ENCODE peak calls at places on chromosomes 1 and 21, in five cellular contexts. X is tibial artery; L is osteocyte; P is activated CD8-positive, alpha-beta T cell treated with anti-CD3 and anti-CD28 coated beads for 36 hours; Q is GM12864. C is an unnamed sample.
A peak's percentile ranks its signal among the peaks of the same experiment; 100 is the strongest.

GRCh38 chr1:240555524-240555923 is 56.4 kb downstream of the GREM2 start:
- DNase-seq in L (no peak), Q (no peak), P (no peak), X (no peak), C (no peak)

GRCh38 chr1:21927531-21928237 is 9.4 kb downstream of the HSPG2 start:
- DNase-seq in L (no peak), P (no peak), X (peak; percentile 76), Q (no peak), C (no peak)

GRCh38 chr1:19232526-19232851 is 18.8 kb downstream of the EMC1 start:
- DNase-seq in X (no peak), Q (no peak), L (no peak), P (no peak), C (no peak)

GRCh38 chr1:167524651-167525050 is 6.3 kb upstream of the CD247 start:
- DNase-seq in L (peak; percentile 25), X (no peak), Q (no peak), P (no peak), C (no peak)

GRCh38 chr21:28523367-28523766 is 469.3 kb downstream of the LTN1 start:
- DNase-seq in X (no peak), P (no peak), L (no peak), Q (no peak), C (no peak)

GRCh38 chr1:237861944-237862343 is 28.8 kb downstream of the ZP4 start:
- DNase-seq in Q (no peak), L (no peak), X (no peak), P (no peak), C (no peak)

GRCh38 chr1:78370779-78371482 is 119.8 kb upstream of the PTGFR start:
- DNase-seq in L (no peak), X (no peak), Q (no peak), P (no peak), C (no peak)

GRCh38 chr1:197150336-197151005 is 4.0 kb upstream of the ASPM start:
- DNase-seq in L (no peak), P (no peak), Q (no peak), X (no peak), C (no peak)

GRCh38 chr1:106889504-106890027 is 166.9 kb upstream of the PRMT6 start:
- DNase-seq in X (no peak), P (no peak), L (no peak), Q (no peak), C (no peak)

GRCh38 chr21:37207441-37208009 is 59.6 kb downstream of the VPS26C start:
- DNase-seq in Q (no peak), X (no peak), L (peak; percentile 74), P (peak; percentile 33), C (peak; percentile 66)

GRCh38 chr1:165799387-165799786 is 28.0 kb upstream of the UCK2 start:
- DNase-seq in Q (no peak), L (no peak), P (no peak), X (no peak), C (no peak)

GRCh38 chr1:51631747-51632146 is 14.9 kb downstream of the OSBPL9 start:
- DNase-seq in P (no peak), Q (no peak), L (no peak), X (no peak), C (no peak)

GRCh38 chr1:151680812-151681211 is 35.8 kb downstream of the CELF3 start:
- DNase-seq in X (no peak), Q (no peak), P (no peak), L (no peak), C (no peak)

GRCh38 chr1:42690477-42691156 is 8.4 kb downstream of the YBX1 start:
- DNase-seq in P (no peak), L (no peak), X (no peak), Q (no peak), C (no peak)

GRCh38 chr1:206595581-206596318 is 16.5 kb downstream of the EIF2D start:
- DNase-seq in L (no peak), Q (no peak), P (no peak), X (no peak), C (no peak)

GRCh38 chr21:33817663-33818433 is 97.8 kb downstream of the ATP5PO start:
- DNase-seq in X (no peak), P (no peak), L (no peak), Q (no peak), C (no peak)
- TF ChIP-seq CTCF in X (no peak), P (no peak), L (no peak), Q (no peak), C (peak; percentile 16)

DNA sequence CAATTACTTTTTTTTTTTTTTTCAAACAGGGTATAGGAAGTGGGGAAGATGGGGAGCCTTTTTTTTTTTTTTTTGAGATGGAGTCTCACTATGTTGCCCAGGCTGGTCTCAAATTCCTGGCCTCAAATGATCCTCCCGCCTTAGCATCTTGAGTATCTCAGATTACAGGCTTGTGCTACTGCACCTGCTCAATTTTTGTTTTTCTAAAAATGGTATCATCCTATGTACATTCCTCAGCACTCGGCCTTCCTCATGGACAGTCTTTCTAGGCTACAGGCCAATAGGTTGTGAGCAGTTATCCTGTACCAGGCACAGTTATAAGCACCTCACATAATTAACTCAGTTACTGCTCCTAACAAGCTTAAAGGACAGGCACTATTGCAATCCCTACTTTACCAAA is 132.1 kb upstream of the EDN2 start:
- DNase-seq in Q (no peak), X (no peak), P (no peak), L (no peak), C (no peak)
- TF ChIP-seq CTCF in Q (no peak), X (no peak), P (no peak), L (no peak), C (no peak)

GRCh38 chr21:46003575-46004007 is 22.0 kb downstream of the COL6A1 start:
- DNase-seq in X (no peak), L (peak; percentile 82), P (peak; percentile 0), Q (no peak), C (no peak)

GRCh38 chr21:46006547-46007497 is 25.3 kb downstream of the COL6A1 start:
- DNase-seq in Q (no peak), X (no peak), P (peak; percentile 1), L (peak; percentile 85), C (no peak)

GRCh38 chr21:46005481-46005881 is 23.9 kb downstream of the COL6A1 start:
- DNase-seq in X (no peak), Q (no peak), P (no peak), L (peak; percentile 83), C (no peak)

GRCh38 chr21:46004168-46004861 is 22.7 kb downstream of the COL6A1 start:
- DNase-seq in X (no peak), L (peak; percentile 76), Q (no peak), P (peak; percentile 1), C (no peak)

DNA sequence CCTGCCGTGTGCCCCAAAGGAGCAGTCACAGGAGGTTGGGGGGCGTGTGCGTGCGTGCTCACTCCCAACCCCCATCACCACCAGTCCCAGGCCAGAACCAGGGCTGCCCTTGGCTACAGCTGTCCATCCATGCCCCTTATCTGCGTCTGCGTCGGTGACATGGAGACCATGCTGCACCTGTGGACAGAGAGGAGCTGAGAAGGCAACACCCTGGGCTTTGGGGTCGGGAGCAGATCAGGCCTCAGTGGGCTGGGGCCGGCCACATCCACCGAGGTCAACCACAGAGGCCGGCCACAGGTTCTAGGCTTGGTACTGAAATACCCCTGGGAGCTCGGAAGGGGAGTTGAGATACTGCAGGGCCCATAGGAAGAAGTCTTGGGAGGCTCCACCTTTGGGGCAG is 23.5 kb downstream of the COL6A1 start:
- DNase-seq in P (no peak), L (peak; percentile 73), Q (no peak), X (no peak), C (no peak)
- TF ChIP-seq CTCF in P (no peak), L (no peak), Q (no peak), X (no peak), C (no peak)

GRCh38 chr1:93977546-93977945 is 68.3 kb upstream of the GCLM start:
- DNase-seq in X (no peak), Q (no peak), L (no peak), P (no peak), C (no peak)

GRCh38 chr1:93979040-93979717 is 69.9 kb upstream of the GCLM start:
- DNase-seq in L (no peak), Q (no peak), X (no peak), P (no peak), C (no peak)

GRCh38 chr1:93979718-93980319 is 70.6 kb upstream of the GCLM start:
- DNase-seq in L (no peak), Q (no peak), P (no peak), X (peak; percentile 37), C (no peak)

GRCh38 chr1:93980881-93981280 is 71.7 kb upstream of the GCLM start:
- DNase-seq in Q (no peak), L (no peak), X (no peak), P (no peak), C (no peak)

GRCh38 chr1:93980320-93980744 is 71.1 kb upstream of the GCLM start:
- DNase-seq in P (peak; percentile 10), X (no peak), L (no peak), Q (no peak), C (no peak)
- TF ChIP-seq CTCF in P (peak; percentile 35), X (no peak), L (peak; percentile 42), Q (peak; percentile 51), C (peak; percentile 69)

GRCh38 chr1:173821680-173822079 is 2.8 kb upstream of the DARS2 start:
- DNase-seq in Q (no peak), L (no peak), P (no peak), X (no peak), C (no peak)

GRCh38 chr1:173827611-173828010 is 2.9 kb upstream of the CENPL start:
- DNase-seq in X (no peak), P (no peak), Q (no peak), L (no peak), C (no peak)

GRCh38 chr1:173824315-173825081 is at the start of the genes CENPL and DARS2:
- DNase-seq in Q (peak; percentile 96), X (peak; percentile 97), P (peak; percentile 95), L (peak; percentile 97), C (peak; percentile 90)

GRCh38 chr1:173818459-173818858 is 6.0 kb upstream of the DARS2 start:
- DNase-seq in P (no peak), Q (no peak), X (no peak), L (no peak), C (no peak)

DNA sequence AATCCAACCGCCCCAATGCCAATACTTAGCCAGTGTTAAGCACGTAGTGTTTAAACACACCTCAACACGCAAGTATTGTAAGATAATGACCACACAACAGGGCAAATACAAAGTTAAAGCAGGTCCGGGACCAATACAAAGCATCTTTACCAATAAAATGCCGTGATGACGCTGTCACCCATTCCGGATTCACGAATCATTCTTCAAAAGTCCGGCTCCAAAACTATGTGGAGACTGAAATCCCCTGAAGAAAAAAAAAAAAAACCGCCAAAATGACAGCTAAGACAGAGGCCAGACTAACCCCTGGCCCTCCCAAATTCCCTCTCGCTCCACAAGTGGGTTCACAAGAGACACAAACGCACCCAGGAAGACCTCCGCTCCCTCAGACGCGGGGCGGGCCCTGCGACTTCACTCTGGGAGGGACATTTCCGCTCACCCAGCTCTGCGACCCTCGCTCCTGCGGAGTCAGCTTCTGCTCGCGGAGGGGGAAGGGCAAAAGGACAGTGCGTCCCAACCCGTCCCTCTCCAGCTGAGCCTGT is 628 bp upstream of the DARS2 start:
- DNase-seq in Q (no peak), X (no peak), P (no peak), L (no peak), C (no peak)
- TF ChIP-seq CTCF in Q (no peak), X (no peak), P (no peak), L (no peak), C (no peak)

C was measured in type B pancreatic cell.